ENCODE peak calls at places on chromosomes 16 and 17, in four cellular contexts. K, T, M and B are unnamed samples.

GRCh38 chr17:83105512-83105911 is 26.1 kb downstream of the METRNL start:
- DNase-seq in K (no peak), T (no peak), M (no peak), B (no peak)

GRCh38 chr16:55668337-55669281 is 12.8 kb downstream of the SLC6A2 start:
- DNase-seq in K (no peak), T (peak; percentile 59), M (peak; percentile 65), B (no peak)

GRCh38 chr17:68418876-68419275 is 38.4 kb downstream of the WIPI1 start:
- DNase-seq in K (no peak), T (no peak), M (no peak), B (no peak)

GRCh38 chr17:77345260-77345910 is 204.6 kb downstream of the SEC14L1 start:
- DNase-seq in K (peak; percentile 81), T (no peak), M (no peak), B (no peak)

GRCh38 chr16:9976641-9977040 is 205.6 kb downstream of the GRIN2A start:
- DNase-seq in K (no peak), T (no peak), M (no peak), B (no peak)

GRCh38 chr16:2486645-2487516 is 12.0 kb downstream of the TBC1D24 start:
- DNase-seq in K (peak; percentile 94), T (no peak), M (no peak), B (no peak)

GRCh38 chr16:89581045-89581695 is 5.6 kb downstream of the CPNE7 start:
- DNase-seq in K (no peak), T (no peak), M (peak; percentile 96), B (peak; percentile 94)

GRCh38 chr17:77253611-77254051 is 112.9 kb downstream of the SEC14L1 start:
- DNase-seq in K (no peak), T (peak; percentile 35), M (no peak), B (no peak)

GRCh38 chr17:81909966-81910839 is 996 bp downstream of the PCYT2 start:
- DNase-seq in K (no peak), T (peak; percentile 40), M (no peak), B (no peak)

GRCh38 chr16:82011199-82011641 is at the start of gene SDR42E1:
- DNase-seq in K (no peak), T (peak; percentile 13), M (no peak), B (no peak)

GRCh38 chr16:63289834-63290460 is 1253.7 kb upstream of the CDH8 start:
- DNase-seq in K (no peak), T (peak; percentile 80), M (peak; percentile 0), B (no peak)

GRCh38 chr17:76504117-76504516 is 2.9 kb upstream of the RHBDF2 start:
- DNase-seq in K (no peak), T (no peak), M (no peak), B (no peak)

GRCh38 chr17:63999680-64000531 is 1.8 kb downstream of the PRR29 start:
- DNase-seq in K (peak; percentile 69), T (no peak), M (no peak), B (no peak)

GRCh38 chr16:84339766-84340165 is 28.6 kb upstream of the ATP2C2 start:
- DNase-seq in K (no peak), T (no peak), M (no peak), B (no peak)

GRCh38 chr17:59530561-59530960 is 34.8 kb upstream of the DHX40 start:
- DNase-seq in K (no peak), T (no peak), M (no peak), B (no peak)

GRCh38 chr17:50421308-50422031 is 4.5 kb upstream of the ACSF2 start:
- DNase-seq in K (no peak), T (no peak), M (peak; percentile 49), B (no peak)

GRCh38 chr16:68368602-68368944 is 57.8 kb downstream of the PRMT7 start:
- DNase-seq in K (no peak), T (peak; percentile 32), M (no peak), B (no peak)

GRCh38 chr17:71081666-71082065 is 912.3 kb downstream of the KCNJ2 start:
- DNase-seq in K (no peak), T (no peak), M (no peak), B (no peak)

GRCh38 chr16:72091217-72091616 is 2.2 kb downstream of the TXNL4B start:
- DNase-seq in K (no peak), T (no peak), M (no peak), B (no peak)

GRCh38 chr16:21526923-21527807 is 72.2 kb upstream of the METTL9 start:
- DNase-seq in K (no peak), T (no peak), M (no peak), B (no peak)

GRCh38 chr16:73831197-73831596 is 465.4 kb upstream of the PSMD7 start:
- DNase-seq in K (no peak), T (no peak), M (no peak), B (no peak)

GRCh38 chr17:50559674-50560184 is 786 bp upstream of the CACNA1G start:
- DNase-seq in K (peak; percentile 95), T (peak; percentile 98), M (peak; percentile 43), B (no peak)

GRCh38 chr17:69462010-69462409 is 47.5 kb downstream of the MAP2K6 start:
- DNase-seq in K (no peak), T (peak; percentile 24), M (no peak), B (no peak)

GRCh38 chr17:74152591-74153455 is 50.7 kb upstream of the RPL38 start:
- DNase-seq in K (peak; percentile 72), T (no peak), M (peak; percentile 8), B (no peak)

GRCh38 chr16:18975109-18975508 is 8.6 kb upstream of the TMC7 start:
- DNase-seq in K (no peak), T (no peak), M (no peak), B (no peak)

GRCh38 chr17:64773836-64774761 is 112.0 kb upstream of the SMURF2 start:
- DNase-seq in K (peak; percentile 87), T (peak; percentile 85), M (peak; percentile 50), B (no peak)

GRCh38 chr17:41486316-41486715 is 3.4 kb downstream of the KRT36 start:
- DNase-seq in K (no peak), T (no peak), M (no peak), B (no peak)

GRCh38 chr17:41483991-41484826 is 3.3 kb upstream of the KRT35 start:
- DNase-seq in K (no peak), T (no peak), M (no peak), B (no peak)

GRCh38 chr17:41489531-41489930 is at the start of gene KRT36:
- DNase-seq in K (no peak), T (no peak), M (no peak), B (no peak)

GRCh38 chr17:41484920-41485904 is 4.3 kb upstream of the KRT35 start:
- DNase-seq in K (no peak), T (no peak), M (no peak), B (no peak)

DNA sequence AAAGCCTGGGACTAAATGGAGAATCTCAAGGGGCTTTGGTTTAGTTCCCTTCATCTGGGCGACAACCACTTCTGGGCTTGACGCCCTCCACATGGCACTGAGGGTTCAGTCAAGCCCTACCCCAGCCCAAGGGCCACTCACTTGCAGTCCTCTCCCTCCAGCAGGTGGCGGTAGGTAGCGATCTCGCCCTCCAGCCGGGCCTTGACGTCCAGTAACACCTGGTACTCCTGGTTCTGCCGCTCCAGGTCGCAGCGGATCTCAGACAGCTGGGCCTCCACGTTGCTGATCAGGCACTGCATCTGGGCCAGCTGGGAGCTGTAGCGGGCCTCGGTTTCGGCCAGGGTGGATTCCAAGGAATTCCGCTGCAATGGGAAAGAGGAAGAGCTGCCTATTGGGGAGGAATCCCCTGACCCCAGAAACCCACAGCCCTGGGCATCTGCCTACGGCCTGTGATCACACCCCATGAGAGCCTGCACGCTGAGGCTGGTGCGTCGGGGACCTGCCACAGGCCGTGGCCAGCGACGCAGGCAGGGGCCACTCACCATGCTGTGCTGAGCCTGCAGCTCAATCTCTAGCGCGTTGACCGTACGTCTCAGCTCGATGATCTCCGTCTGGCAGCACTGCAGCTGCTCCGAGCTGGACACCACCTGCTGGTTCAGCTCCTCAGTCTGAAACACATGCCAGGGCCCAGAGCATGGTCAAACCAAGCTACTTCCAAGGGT is 2.7 kb downstream of the KRT36 start:
- DNase-seq in K (no peak), T (peak; percentile 89), M (no peak), B (no peak)
- TF ChIP-seq CTCF in K (no peak), T (peak; percentile 94), M (peak; percentile 32), B (peak; percentile 41)

DNA sequence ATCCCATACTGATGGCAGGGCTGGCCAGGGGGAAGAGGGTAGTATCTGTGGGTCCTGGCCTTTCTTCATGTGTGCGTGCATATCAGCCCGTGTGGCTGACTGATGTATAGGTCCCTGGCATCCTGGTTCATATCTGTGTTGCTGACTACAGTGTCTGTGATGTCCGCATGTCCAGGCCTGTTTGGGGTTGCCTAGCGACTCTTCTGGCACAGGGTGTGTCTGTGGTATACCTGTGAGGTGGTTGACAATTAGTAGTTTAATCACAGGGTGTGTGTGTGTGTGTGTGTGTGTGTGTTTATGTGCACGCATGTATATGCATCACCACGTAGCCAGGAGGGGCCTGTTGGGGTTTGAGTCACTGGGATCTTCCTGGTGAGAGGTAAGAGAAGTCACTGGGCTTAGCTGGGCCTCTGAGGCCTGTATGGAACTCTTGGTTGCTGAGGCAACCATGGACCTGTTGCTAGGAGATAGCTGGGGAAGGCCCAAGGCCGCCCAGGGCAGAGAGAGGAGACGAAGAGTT is 634 bp upstream of the TMEM95 start:
- DNase-seq in K (no peak), T (peak; percentile 38), M (peak; percentile 49), B (no peak)
- TF ChIP-seq CTCF in K (no peak), T (no peak), M (no peak), B (no peak)

GRCh38 chr17:3845754-3846738 is at the start of gene NCBP3:
- DNase-seq in K (peak; percentile 97), T (peak; percentile 92), M (peak; percentile 93), B (no peak)

GRCh38 chr17:3848229-3848628 is 2.2 kb upstream of the NCBP3 start:
- DNase-seq in K (no peak), T (no peak), M (no peak), B (no peak)

GRCh38 chr17:3846739-3847670 is 959 bp upstream of the NCBP3 start:
- DNase-seq in K (no peak), T (no peak), M (no peak), B (no peak)

GRCh38 chr17:3845361-3845753 is 689 bp downstream of the NCBP3 start:
- DNase-seq in K (no peak), T (no peak), M (peak; percentile 15), B (no peak)

DNA sequence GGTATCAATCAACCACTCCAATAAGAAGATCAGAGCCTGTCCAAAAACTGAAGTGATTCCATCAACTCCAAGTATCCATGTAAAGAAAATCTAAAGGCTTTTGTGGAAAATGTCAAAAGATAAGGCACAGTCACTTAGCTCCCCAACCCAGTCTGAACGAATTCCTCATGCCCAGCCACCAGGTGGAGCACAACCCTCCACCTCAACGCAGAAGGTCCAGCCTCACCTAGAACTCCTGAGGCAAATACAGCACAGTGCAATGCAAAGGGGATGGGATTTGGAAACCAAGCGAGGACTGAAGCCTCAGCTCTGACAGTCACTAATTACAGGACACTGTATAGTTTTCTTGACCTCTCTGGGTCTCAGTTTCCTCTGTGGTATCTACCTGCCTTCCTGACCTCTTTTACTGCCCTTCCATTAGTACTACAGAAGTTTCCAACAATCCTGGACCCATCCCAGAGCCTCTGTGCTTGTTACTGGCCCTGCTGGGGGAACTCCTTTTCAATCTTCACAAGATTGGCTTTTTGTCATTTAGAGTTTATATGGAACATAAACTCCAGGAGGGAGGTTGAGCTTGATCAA is 2.0 kb downstream of the NCBP3 start:
- DNase-seq in K (no peak), T (peak; percentile 81), M (peak; percentile 24), B (no peak)
- TF ChIP-seq CTCF in K (no peak), T (peak; percentile 85), M (peak; percentile 65), B (peak; percentile 80)

DNA sequence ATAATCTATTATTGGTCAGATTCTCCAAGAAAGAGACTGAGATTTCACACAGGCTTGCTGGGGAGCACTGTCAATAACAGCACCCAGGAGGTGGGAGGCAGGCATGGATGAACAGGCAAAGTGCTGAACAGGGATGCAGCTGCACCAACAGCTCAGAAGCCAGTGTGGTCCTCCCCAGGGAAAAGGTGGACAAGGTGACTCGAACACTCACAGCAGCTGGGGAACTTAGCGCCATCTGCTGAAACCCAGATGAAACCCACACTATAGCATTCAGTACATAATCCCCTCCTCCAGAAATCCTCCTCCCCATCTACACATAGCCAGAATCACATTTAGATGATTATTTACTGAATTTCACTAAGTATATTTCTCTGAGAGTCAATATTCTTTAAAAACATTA is 255.2 kb upstream of the WSB1 start:
- DNase-seq in K (no peak), T (peak; percentile 1), M (no peak), B (no peak)
- TF ChIP-seq CTCF in K (no peak), T (peak; percentile 4), M (no peak), B (no peak)